ENCODE peak calls at places on chromosomes 16 and 17, in ten cellular contexts. T is sigmoid colon, I is tibial nerve, G is HepG2, L is transverse colon, C is upper lobe of left lung, Z is ovary, A is H1, W is A549, Q is GM12878. F is an unnamed sample.

GRCh38 chr17:16380640-16381495 is at the start of gene UBB:
- DNase-seq in W (peak; percentile 100), Q (peak; percentile 89), Z (peak; percentile 88), A (peak; percentile 98), C (peak; percentile 97), L (peak; percentile 97), I (peak; percentile 92), T (peak; percentile 99), G (peak; percentile 94), F (peak; percentile 98)

GRCh38 chr17:62703776-62704380 is 76.4 kb downstream of the MRC2 start:
- DNase-seq in W (peak; percentile 74), I (peak; percentile 38), T (peak; percentile 87), C (peak; percentile 84), A (no peak), Z (peak; percentile 84), Q (no peak), L (peak; percentile 76), G (no peak), F (peak; percentile 83)

GRCh38 chr16:72612271-72612670 is 435.7 kb downstream of the ZFHX3 start:
- DNase-seq in L (no peak), T (no peak), Z (no peak), W (no peak), I (no peak), G (no peak), C (no peak), Q (no peak), A (no peak), F (no peak)

GRCh38 chr17:70059076-70059475 is 15.9 kb upstream of the KCNJ16 start:
- DNase-seq in G (no peak), T (no peak), C (no peak), Z (no peak), Q (no peak), W (no peak), A (no peak), I (no peak), L (no peak), F (no peak)

GRCh38 chr17:81656835-81657234 is 493 bp upstream of the PDE6G start:
- DNase-seq in L (no peak), T (no peak), A (no peak), C (no peak), W (no peak), Q (no peak), Z (no peak), G (no peak), I (no peak), F (no peak)

GRCh38 chr17:43634681-43635125 is 27.0 kb downstream of the MEOX1 start:
- DNase-seq in W (no peak), Q (no peak), G (peak; percentile 53), Z (no peak), T (no peak), L (no peak), C (no peak), A (no peak), I (no peak), F (no peak)

GRCh38 chr17:17297217-17297616 is 6.0 kb upstream of the NT5M start:
- DNase-seq in W (no peak), Q (no peak), L (no peak), C (no peak), G (no peak), Z (no peak), A (no peak), T (no peak), I (no peak), F (no peak)

GRCh38 chr17:44758414-44759095 is at the start of gene ADAM11:
- DNase-seq in Z (no peak), I (no peak), T (no peak), Q (no peak), G (no peak), C (no peak), A (no peak), L (no peak), W (no peak), F (no peak)

GRCh38 chr17:76189741-76190140 is 48.7 kb upstream of the FOXJ1 start:
- DNase-seq in A (no peak), I (no peak), Z (no peak), W (no peak), C (no peak), Q (no peak), T (no peak), G (no peak), L (no peak), F (no peak)

GRCh38 chr17:76195281-76196096 is 44.8 kb downstream of the RNF157 start:
- DNase-seq in A (no peak), I (no peak), C (no peak), G (no peak), Z (no peak), Q (no peak), W (no peak), L (no peak), T (no peak), F (no peak)

GRCh38 chr17:76196675-76197074 is 43.6 kb downstream of the RNF157 start:
- DNase-seq in I (peak; percentile 81), Z (no peak), Q (no peak), T (peak; percentile 88), A (no peak), W (no peak), G (no peak), L (peak; percentile 33), C (peak; percentile 48), F (peak; percentile 83)

GRCh38 chr17:76191891-76192290 is 48.4 kb downstream of the RNF157 start:
- DNase-seq in I (no peak), C (no peak), Q (peak; percentile 85), L (no peak), W (no peak), G (no peak), T (no peak), Z (no peak), A (no peak), F (no peak)

DNA sequence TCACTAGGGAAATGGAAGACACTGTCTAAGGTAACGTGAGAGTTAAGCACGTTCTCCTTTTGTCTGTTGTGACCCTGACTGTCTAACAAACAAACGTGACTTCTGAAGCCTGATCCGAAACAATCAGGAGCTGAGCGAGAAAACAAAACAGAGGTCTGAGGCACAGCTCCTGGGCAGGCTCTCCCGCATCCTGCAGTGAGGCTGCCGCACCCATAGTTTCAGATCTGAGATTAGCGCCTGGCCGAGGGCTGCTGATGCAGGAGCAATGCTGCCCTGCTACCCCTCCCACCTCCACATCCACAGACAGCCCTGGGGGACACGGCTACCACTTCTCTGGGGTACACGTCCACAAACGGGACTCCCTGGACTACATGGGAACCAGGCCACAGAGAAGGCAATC is 46.7 kb downstream of the RNF157 start:
- DNase-seq in A (no peak), Q (no peak), Z (no peak), C (no peak), G (no peak), L (no peak), T (no peak), I (no peak), W (no peak), F (no peak)
- H3K4me1 ChIP-seq in A (no peaks in the 10 kb centered on the region), Q (peaks cover 31% of the 10 kb centered on the region), Z (no peaks in the 10 kb centered on the region), C (no peaks in the 10 kb centered on the region), G (no peaks in the 10 kb centered on the region), L (no peaks in the 10 kb centered on the region), T (peaks cover 4% of the 10 kb centered on the region), I (peaks cover 19% of the 10 kb centered on the region), W (no peaks in the 10 kb centered on the region), F (peaks cover 17% of the 10 kb centered on the region)

DNA sequence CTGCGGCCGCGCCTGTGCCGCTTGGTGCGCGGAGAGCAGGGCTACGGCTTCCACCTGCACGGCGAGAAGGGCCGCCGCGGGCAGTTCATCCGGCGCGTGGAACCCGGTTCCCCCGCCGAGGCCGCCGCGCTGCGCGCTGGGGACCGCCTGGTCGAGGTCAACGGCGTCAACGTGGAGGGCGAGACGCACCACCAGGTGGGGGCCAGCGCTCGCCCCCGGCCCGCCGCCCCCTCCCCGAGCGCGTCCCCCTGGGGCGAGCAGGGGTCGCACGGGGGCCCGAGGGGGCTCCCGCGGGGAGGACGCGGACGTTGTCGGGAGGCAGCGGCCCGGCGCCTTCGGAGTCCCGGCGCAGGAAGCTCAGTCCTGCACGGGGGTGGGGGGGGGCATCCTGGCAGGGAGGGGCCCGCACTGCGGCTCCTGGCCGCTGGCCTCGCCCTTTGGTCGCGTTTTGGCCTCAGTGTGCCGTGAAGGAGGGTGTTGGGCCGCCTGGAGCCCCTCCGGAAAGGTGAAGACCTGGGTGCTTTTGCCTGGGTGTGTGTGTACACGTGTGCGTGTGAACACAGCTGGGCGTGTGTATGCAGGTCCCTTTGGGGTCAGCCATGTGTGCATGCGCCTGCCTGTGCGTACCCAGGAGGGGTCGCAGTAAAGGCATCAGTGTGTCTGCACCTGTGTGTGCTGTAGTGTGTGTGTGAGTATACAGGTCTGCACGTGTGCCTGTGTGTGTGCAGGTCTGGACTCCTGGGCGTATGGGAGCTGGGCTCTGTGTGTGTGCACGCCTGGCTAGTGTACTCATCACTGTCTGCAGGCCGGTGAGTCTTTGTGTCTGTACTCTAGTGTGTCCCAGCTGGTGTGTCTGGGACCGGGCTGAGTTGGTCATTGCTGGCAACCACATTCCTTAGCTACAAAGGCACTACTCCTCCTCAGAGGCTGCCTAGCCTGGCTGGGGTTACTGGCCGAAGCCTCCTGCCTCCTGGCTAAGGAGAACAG is 615 bp downstream of the NHERF2 start:
- DNase-seq in Q (no peak), L (no peak), W (peak; percentile 43), Z (peak; percentile 49), G (peak; percentile 42), I (no peak), A (no peak), C (no peak), T (no peak), F (no peak)
- TF ChIP-seq EP300 in Q (no peak), L (no peak), W (no peak), Z (no peak), G (no peak), I (no peak), A (no peak), C (no peak), T (no peak), F (no peak)

DNA sequence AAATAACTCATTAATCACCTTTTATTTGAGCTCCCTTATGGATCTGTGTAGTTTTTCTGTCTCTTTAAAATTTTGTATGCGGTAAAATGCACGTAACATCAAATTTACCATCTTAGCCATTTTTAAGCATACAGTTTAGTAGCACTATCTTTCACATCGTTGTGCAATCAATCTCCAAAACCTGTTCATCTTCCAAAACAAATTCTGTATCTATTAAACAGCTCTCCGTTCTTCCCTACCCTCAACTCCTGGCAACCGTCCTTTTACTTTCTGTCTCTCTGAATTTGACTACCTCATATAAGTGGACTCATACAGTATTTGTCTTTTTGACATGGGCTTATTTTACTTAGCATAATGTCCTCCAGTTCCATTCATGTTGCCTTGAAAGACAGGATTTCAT is 100.5 kb downstream of the NF1 start:
- DNase-seq in Q (no peak), T (no peak), A (no peak), I (no peak), G (no peak), W (no peak), L (no peak), C (no peak), Z (no peak), F (no peak)
- H3K4me1 ChIP-seq in Q (no peaks in the 10 kb centered on the region), T (no peaks in the 10 kb centered on the region), A (no peaks in the 10 kb centered on the region), I (no peaks in the 10 kb centered on the region), G (no peaks in the 10 kb centered on the region), W (peaks cover 13% of the 10 kb centered on the region), L (no peaks in the 10 kb centered on the region), C (no peaks in the 10 kb centered on the region), Z (no peaks in the 10 kb centered on the region), F (no peaks in the 10 kb centered on the region)

DNA sequence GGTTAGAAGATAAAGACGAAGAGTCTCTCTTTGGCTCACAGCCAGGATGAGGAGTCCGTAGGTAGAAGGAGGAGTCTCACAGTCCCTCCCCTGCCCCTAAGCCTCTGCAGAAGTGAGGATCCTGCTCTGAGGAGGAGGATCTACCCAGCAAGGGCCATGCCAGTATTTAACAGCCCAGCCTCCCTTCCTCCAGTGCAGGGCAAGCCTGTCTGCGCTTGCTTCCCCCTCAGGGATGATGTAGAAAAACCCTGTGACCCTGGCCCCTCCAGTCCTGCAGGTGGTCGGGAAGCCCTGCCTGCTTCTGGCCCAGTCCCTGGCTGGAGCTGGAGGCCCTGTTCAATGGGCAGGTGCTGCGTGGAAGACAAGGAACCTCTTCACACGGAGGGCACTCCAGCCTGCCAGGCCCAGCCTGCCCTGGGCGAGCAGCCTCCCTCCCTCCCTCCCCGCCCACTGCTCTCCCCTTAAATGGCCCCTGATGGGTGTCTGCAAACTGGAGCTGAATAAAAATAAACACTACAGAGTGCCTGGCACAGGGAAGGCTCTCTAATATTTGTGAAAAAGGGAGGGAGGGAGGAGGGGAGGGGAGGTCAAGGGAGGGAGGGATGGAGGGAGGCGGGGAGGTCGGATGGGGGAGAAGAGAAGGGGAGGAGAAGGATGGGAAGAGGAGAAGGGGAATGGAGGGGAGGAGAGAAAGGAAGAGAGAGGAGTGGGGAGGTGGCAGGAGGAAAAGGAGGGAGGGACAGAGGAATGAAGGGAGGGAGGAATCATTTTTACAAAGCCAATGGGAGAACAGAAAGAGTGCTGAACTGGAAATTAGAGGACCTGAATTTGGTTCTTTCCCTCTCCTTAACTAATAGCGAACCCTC is 222.9 kb upstream of the TNRC6C start:
- DNase-seq in C (peak; percentile 79), L (no peak), Q (no peak), I (no peak), G (no peak), T (peak; percentile 83), A (no peak), W (no peak), Z (peak; percentile 22), F (peak; percentile 62)
- TF ChIP-seq EP300 in C (no peak), L (no peak), Q (no peak), I (no peak), G (no peak), T (no peak), A (no peak), W (no peak), Z (no peak), F (no peak)